ENCODE peak calls at places on chromosomes 16 and 17, in seven cellular contexts. T is SK-N-DZ; O is DMS153; Q is stimulated activated CD4-positive, alpha-beta T cell treated with anti-CD3 and anti-CD28 coated beads, TNF-alpha, amount 100 ng/mL, for 24 hours; V is ACHN; X is stimulated activated effector memory CD8-positive, alpha-beta T cell treated with anti-CD3 and anti-CD28 coated beads, Interleukin-12 subunit alpha, Interleukin-12 subunit beta, amount 100 ng/mL, for 72 hours; B is activated naive CD4-positive, alpha-beta T cell treated with anti-CD3 and anti-CD28 coated beads, Interleukin-2, amount 10 ng/mL, durations not matched to agents 7 days and 5 days. J is an unnamed sample.

GRCh38 chr16:75860654-75861053 is 134.4 kb upstream of the CPHXL start:
- DNase-seq in T (peak; percentile 94), O (peak; percentile 63), Q (no peak), V (no peak), X (no peak), B (no peak), J (no peak)

GRCh38 chr16:49921791-49922456 is 66.0 kb upstream of the ZNF423 start:
- DNase-seq in T (peak; percentile 71), O (no peak), Q (no peak), V (peak; percentile 62), X (no peak), B (peak; percentile 62), J (peak; percentile 27)

GRCh38 chr17:50452627-50453300 is 15.9 kb downstream of the CHAD start:
- DNase-seq in T (no peak), O (no peak), Q (no peak), V (no peak), X (no peak), B (no peak), J (peak; percentile 64)

GRCh38 chr17:47203984-47204721 is 5.0 kb upstream of the MYL4 start:
- DNase-seq in T (no peak), O (no peak), Q (no peak), V (peak; percentile 37), X (peak; percentile 28), B (peak; percentile 62), J (peak; percentile 63)

GRCh38 chr16:14509055-14509454 is 121.0 kb downstream of the PARN start:
- DNase-seq in T (no peak), O (no peak), Q (no peak), V (no peak), X (no peak), B (no peak), J (peak; percentile 37)

GRCh38 chr16:24568392-24568791 is 29.0 kb downstream of the RBBP6 start:
- DNase-seq in T (no peak), O (no peak), Q (no peak), V (peak; percentile 55), X (no peak), B (no peak), J (peak; percentile 54)

GRCh38 chr17:78343433-78344201 is 16.3 kb downstream of the SOCS3 start:
- DNase-seq in T (no peak), O (peak; percentile 9), Q (no peak), V (no peak), X (no peak), B (peak; percentile 91), J (no peak)

GRCh38 chr17:31688704-31689103 is 170.3 kb downstream of the COPRS start:
- DNase-seq in T (no peak), O (no peak), Q (no peak), V (peak; percentile 71), X (no peak), B (no peak), J (peak; percentile 34)

GRCh38 chr16:9135797-9136196 is 44.4 kb downstream of the HAPSTR1 start:
- DNase-seq in T (no peak), O (no peak), Q (no peak), V (peak; percentile 32), X (no peak), B (no peak), J (no peak)

GRCh38 chr16:3087243-3087791 is 11.8 kb downstream of the ZSCAN10 start:
- DNase-seq in T (no peak), O (no peak), Q (no peak), V (peak; percentile 22), X (no peak), B (no peak), J (no peak)

GRCh38 chr16:56916571-56917403 is 15.2 kb upstream of the HERPUD1 start:
- DNase-seq in T (no peak), O (no peak), Q (no peak), V (no peak), X (no peak), B (peak; percentile 62), J (no peak)

GRCh38 chr17:11292491-11292890 is 51.5 kb downstream of the SHISA6 start:
- DNase-seq in T (no peak), O (no peak), Q (no peak), V (no peak), X (no peak), B (no peak), J (no peak)

GRCh38 chr17:45264430-45264829 is 2.5 kb upstream of the SPATA32 start:
- DNase-seq in T (no peak), O (no peak), Q (no peak), V (no peak), X (no peak), B (no peak), J (no peak)

GRCh38 chr17:15279011-15279477 is 13.9 kb upstream of the PMP22 start:
- DNase-seq in T (no peak), O (no peak), Q (no peak), V (peak; percentile 33), X (no peak), B (no peak), J (peak; percentile 98)

GRCh38 chr17:8887834-8888703 is 20.6 kb upstream of the PIK3R6 start:
- DNase-seq in T (peak; percentile 47), O (no peak), Q (no peak), V (no peak), X (no peak), B (peak; percentile 12), J (peak; percentile 71)

GRCh38 chr16:31333686-31334649 is 21.0 kb upstream of the ITGAX start:
- DNase-seq in T (no peak), O (no peak), Q (no peak), V (peak; percentile 63), X (no peak), B (peak; percentile 59), J (peak; percentile 36)

GRCh38 chr17:183021-183420 is 1.6 kb upstream of the DOC2B start:
- DNase-seq in T (no peak), O (no peak), Q (no peak), V (no peak), X (no peak), B (no peak), J (no peak)

GRCh38 chr17:74305865-74306654 is 20.0 kb upstream of the KIF19 start:
- DNase-seq in T (no peak), O (no peak), Q (no peak), V (no peak), X (no peak), B (no peak), J (no peak)

GRCh38 chr16:3716831-3717234 is 491 bp downstream of the TRAP1 start:
- DNase-seq in T (peak; percentile 21), O (no peak), Q (peak; percentile 7), V (peak; percentile 48), X (no peak), B (peak; percentile 55), J (peak; percentile 51)

GRCh38 chr16:66947302-66948033 is 12.2 kb downstream of the CES2 start:
- DNase-seq in T (peak; percentile 84), O (peak; percentile 49), Q (peak; percentile 69), V (peak; percentile 93), X (peak; percentile 86), B (peak; percentile 92), J (peak; percentile 90)

GRCh38 chr16:21097151-21097550 is 53.5 kb downstream of the DNAH3 start:
- DNase-seq in T (no peak), O (no peak), Q (no peak), V (peak; percentile 24), X (no peak), B (no peak), J (peak; percentile 51)

GRCh38 chr16:85612801-85613608 is at the start of gene GSE1:
- DNase-seq in T (peak; percentile 96), O (peak; percentile 97), Q (no peak), V (peak; percentile 97), X (peak; percentile 56), B (peak; percentile 80), J (peak; percentile 85)

GRCh38 chr16:30535106-30535776 is 583 bp upstream of the ZNF747 start:
- DNase-seq in T (no peak), O (no peak), Q (no peak), V (no peak), X (no peak), B (no peak), J (peak; percentile 45)

GRCh38 chr17:48064638-48065037 is 16.5 kb downstream of the NFE2L1 start:
- DNase-seq in T (no peak), O (no peak), Q (no peak), V (no peak), X (no peak), B (no peak), J (no peak)

GRCh38 chr17:39576187-39576586 is 31.5 kb downstream of the NEUROD2 start:
- DNase-seq in T (peak; percentile 59), O (no peak), Q (no peak), V (peak; percentile 38), X (no peak), B (peak; percentile 30), J (peak; percentile 47)

GRCh38 chr17:337866-338265 is 14.7 kb downstream of the RPH3AL start:
- DNase-seq in T (no peak), O (peak; percentile 48), Q (no peak), V (no peak), X (no peak), B (no peak), J (no peak)

GRCh38 chr16:86806838-86807351 is 228.5 kb downstream of the FOXL1 start:
- DNase-seq in T (no peak), O (no peak), Q (no peak), V (no peak), X (no peak), B (no peak), J (no peak)

GRCh38 chr17:1083451-1084187 is 86.7 kb downstream of the TIMM22 start:
- DNase-seq in T (peak; percentile 71), O (no peak), Q (no peak), V (no peak), X (no peak), B (no peak), J (no peak)

GRCh38 chr17:50661795-50662391 is 27.2 kb downstream of the ABCC3 start:
- DNase-seq in T (no peak), O (peak; percentile 64), Q (no peak), V (peak; percentile 95), X (no peak), B (peak; percentile 56), J (peak; percentile 96)

GRCh38 chr17:50210249-50211225 is 9.1 kb upstream of the COL1A1 start:
- DNase-seq in T (peak; percentile 45), O (no peak), Q (no peak), V (peak; percentile 93), X (no peak), B (no peak), J (peak; percentile 99)

GRCh38 chr16:54957403-54957802 is 26.7 kb downstream of the IRX5 start:
- DNase-seq in T (peak; percentile 34), O (no peak), Q (no peak), V (peak; percentile 63), X (no peak), B (peak; percentile 47), J (peak; percentile 31)

GRCh38 chr17:76506408-76507328 is 5.4 kb upstream of the RHBDF2 start:
- DNase-seq in T (peak; percentile 78), O (peak; percentile 35), Q (peak; percentile 81), V (peak; percentile 73), X (peak; percentile 97), B (peak; percentile 90), J (peak; percentile 79)

GRCh38 chr17:49859991-49860953 is 12.4 kb upstream of the TAC4 start:
- DNase-seq in T (no peak), O (peak; percentile 30), Q (no peak), V (no peak), X (no peak), B (no peak), J (peak; percentile 23)

GRCh38 chr17:36068524-36068923 is 4.5 kb downstream of the CCL18 start:
- DNase-seq in T (no peak), O (no peak), Q (no peak), V (no peak), X (no peak), B (no peak), J (no peak)

J was measured in ELR.